ENCODE peak calls at places on chromosomes 5 and 9, in five cellular contexts. One of them, this sample, is unnamed.

GRCh38 chr9:133823189-133824105 is 85.3 kb upstream of the SARDH start:
- DNase-seq in activated effector memory CD4-positive, alpha-beta T cell treated with anti-CD3 and anti-CD28 coated beads, Interleukin-2, amount 50 U/mL, for 16 hours: no peak
- DNase-seq in T-helper 22 cell: no peak
- DNase-seq in amniotic epithelial cell: no peak
- DNase-seq in NCI-H1092 treated with DMSO at 0.1 percent for 48 hours: no peak
- DNase-seq in this sample: no peak

GRCh38 chr5:142716963-142717362 is 31.1 kb upstream of the FGF1 start:
- DNase-seq in activated effector memory CD4-positive, alpha-beta T cell treated with anti-CD3 and anti-CD28 coated beads, Interleukin-2, amount 50 U/mL, for 16 hours: no peak
- DNase-seq in T-helper 22 cell: no peak
- DNase-seq in amniotic epithelial cell: peak
- DNase-seq in NCI-H1092 treated with DMSO at 0.1 percent for 48 hours: peak
- DNase-seq in this sample: no peak

GRCh38 chr9:122468735-122469134 is 9.0 kb downstream of the OR1J1 start:
- DNase-seq in activated effector memory CD4-positive, alpha-beta T cell treated with anti-CD3 and anti-CD28 coated beads, Interleukin-2, amount 50 U/mL, for 16 hours: no peak
- DNase-seq in T-helper 22 cell: no peak
- DNase-seq in amniotic epithelial cell: peak
- DNase-seq in NCI-H1092 treated with DMSO at 0.1 percent for 48 hours: no peak
- DNase-seq in this sample: no peak

GRCh38 chr5:89374144-89374784 is 491.3 kb upstream of the MEF2C start:
- DNase-seq in activated effector memory CD4-positive, alpha-beta T cell treated with anti-CD3 and anti-CD28 coated beads, Interleukin-2, amount 50 U/mL, for 16 hours: no peak
- DNase-seq in T-helper 22 cell: no peak
- DNase-seq in amniotic epithelial cell: no peak
- DNase-seq in NCI-H1092 treated with DMSO at 0.1 percent for 48 hours: peak
- DNase-seq in this sample: no peak

GRCh38 chr5:122493776-122494518 is 181.9 kb downstream of the SNCAIP start:
- DNase-seq in activated effector memory CD4-positive, alpha-beta T cell treated with anti-CD3 and anti-CD28 coated beads, Interleukin-2, amount 50 U/mL, for 16 hours: no peak
- DNase-seq in T-helper 22 cell: no peak
- DNase-seq in amniotic epithelial cell: no peak
- DNase-seq in NCI-H1092 treated with DMSO at 0.1 percent for 48 hours: no peak
- DNase-seq in this sample: no peak

GRCh38 chr5:74042559-74043357 is 416.8 kb downstream of the ARHGEF28 start:
- DNase-seq in activated effector memory CD4-positive, alpha-beta T cell treated with anti-CD3 and anti-CD28 coated beads, Interleukin-2, amount 50 U/mL, for 16 hours: no peak
- DNase-seq in T-helper 22 cell: no peak
- DNase-seq in amniotic epithelial cell: peak
- DNase-seq in NCI-H1092 treated with DMSO at 0.1 percent for 48 hours: no peak
- DNase-seq in this sample: no peak

GRCh38 chr9:114174557-114174875 is 19.2 kb downstream of the COL27A1 start:
- DNase-seq in activated effector memory CD4-positive, alpha-beta T cell treated with anti-CD3 and anti-CD28 coated beads, Interleukin-2, amount 50 U/mL, for 16 hours: no peak
- DNase-seq in T-helper 22 cell: no peak
- DNase-seq in amniotic epithelial cell: no peak
- DNase-seq in NCI-H1092 treated with DMSO at 0.1 percent for 48 hours: no peak
- DNase-seq in this sample: no peak

GRCh38 chr5:178507151-178507932 is 82.9 kb downstream of the COL23A1 start:
- DNase-seq in activated effector memory CD4-positive, alpha-beta T cell treated with anti-CD3 and anti-CD28 coated beads, Interleukin-2, amount 50 U/mL, for 16 hours: no peak
- DNase-seq in T-helper 22 cell: no peak
- DNase-seq in amniotic epithelial cell: no peak
- DNase-seq in NCI-H1092 treated with DMSO at 0.1 percent for 48 hours: no peak
- DNase-seq in this sample: no peak

GRCh38 chr5:160356550-160357347 is 13.7 kb downstream of the C1QTNF2 start:
- DNase-seq in activated effector memory CD4-positive, alpha-beta T cell treated with anti-CD3 and anti-CD28 coated beads, Interleukin-2, amount 50 U/mL, for 16 hours: no peak
- DNase-seq in T-helper 22 cell: no peak
- DNase-seq in amniotic epithelial cell: no peak
- DNase-seq in NCI-H1092 treated with DMSO at 0.1 percent for 48 hours: no peak
- DNase-seq in this sample: no peak

GRCh38 chr5:51806677-51807076 is 423.4 kb downstream of the ISL1 start:
- DNase-seq in activated effector memory CD4-positive, alpha-beta T cell treated with anti-CD3 and anti-CD28 coated beads, Interleukin-2, amount 50 U/mL, for 16 hours: no peak
- DNase-seq in T-helper 22 cell: no peak
- DNase-seq in amniotic epithelial cell: no peak
- DNase-seq in NCI-H1092 treated with DMSO at 0.1 percent for 48 hours: no peak
- DNase-seq in this sample: no peak

GRCh38 chr5:147686421-147686820 is 96.1 kb downstream of the JAKMIP2 start:
- DNase-seq in activated effector memory CD4-positive, alpha-beta T cell treated with anti-CD3 and anti-CD28 coated beads, Interleukin-2, amount 50 U/mL, for 16 hours: no peak
- DNase-seq in T-helper 22 cell: no peak
- DNase-seq in amniotic epithelial cell: no peak
- DNase-seq in NCI-H1092 treated with DMSO at 0.1 percent for 48 hours: no peak
- DNase-seq in this sample: no peak

GRCh38 chr5:12772276-12772675 is 868.0 kb upstream of the CTNND2 start:
- DNase-seq in activated effector memory CD4-positive, alpha-beta T cell treated with anti-CD3 and anti-CD28 coated beads, Interleukin-2, amount 50 U/mL, for 16 hours: no peak
- DNase-seq in T-helper 22 cell: no peak
- DNase-seq in amniotic epithelial cell: no peak
- DNase-seq in NCI-H1092 treated with DMSO at 0.1 percent for 48 hours: no peak
- DNase-seq in this sample: no peak

GRCh38 chr9:84773023-84773422 is 103.5 kb downstream of the NTRK2 start:
- DNase-seq in activated effector memory CD4-positive, alpha-beta T cell treated with anti-CD3 and anti-CD28 coated beads, Interleukin-2, amount 50 U/mL, for 16 hours: no peak
- DNase-seq in T-helper 22 cell: no peak
- DNase-seq in amniotic epithelial cell: no peak
- DNase-seq in NCI-H1092 treated with DMSO at 0.1 percent for 48 hours: no peak
- DNase-seq in this sample: no peak

GRCh38 chr5:179288809-179289185 is 56.5 kb downstream of the ADAMTS2 start:
- DNase-seq in activated effector memory CD4-positive, alpha-beta T cell treated with anti-CD3 and anti-CD28 coated beads, Interleukin-2, amount 50 U/mL, for 16 hours: peak
- DNase-seq in T-helper 22 cell: no peak
- DNase-seq in amniotic epithelial cell: no peak
- DNase-seq in NCI-H1092 treated with DMSO at 0.1 percent for 48 hours: no peak
- DNase-seq in this sample: no peak

GRCh38 chr9:32502996-32503395 is 23.0 kb downstream of the RIGI start:
- DNase-seq in activated effector memory CD4-positive, alpha-beta T cell treated with anti-CD3 and anti-CD28 coated beads, Interleukin-2, amount 50 U/mL, for 16 hours: no peak
- DNase-seq in T-helper 22 cell: no peak
- DNase-seq in amniotic epithelial cell: no peak
- DNase-seq in NCI-H1092 treated with DMSO at 0.1 percent for 48 hours: no peak
- DNase-seq in this sample: no peak

GRCh38 chr9:104961238-104961637 is 33.3 kb upstream of the ABCA1 start:
- DNase-seq in activated effector memory CD4-positive, alpha-beta T cell treated with anti-CD3 and anti-CD28 coated beads, Interleukin-2, amount 50 U/mL, for 16 hours: peak
- DNase-seq in T-helper 22 cell: peak
- DNase-seq in amniotic epithelial cell: peak
- DNase-seq in NCI-H1092 treated with DMSO at 0.1 percent for 48 hours: no peak
- DNase-seq in this sample: no peak

GRCh38 chr5:167513383-167513782 is 778.1 kb upstream of the WWC1 start:
- DNase-seq in activated effector memory CD4-positive, alpha-beta T cell treated with anti-CD3 and anti-CD28 coated beads, Interleukin-2, amount 50 U/mL, for 16 hours: no peak
- DNase-seq in T-helper 22 cell: no peak
- DNase-seq in amniotic epithelial cell: no peak
- DNase-seq in NCI-H1092 treated with DMSO at 0.1 percent for 48 hours: peak
- DNase-seq in this sample: no peak

GRCh38 chr9:125043631-125044030 is 99.7 kb downstream of the SCAI start:
- DNase-seq in activated effector memory CD4-positive, alpha-beta T cell treated with anti-CD3 and anti-CD28 coated beads, Interleukin-2, amount 50 U/mL, for 16 hours: no peak
- DNase-seq in T-helper 22 cell: no peak
- DNase-seq in amniotic epithelial cell: no peak
- DNase-seq in NCI-H1092 treated with DMSO at 0.1 percent for 48 hours: no peak
- DNase-seq in this sample: no peak

GRCh38 chr5:17113174-17113941 is 104.1 kb upstream of the BASP1 start:
- DNase-seq in activated effector memory CD4-positive, alpha-beta T cell treated with anti-CD3 and anti-CD28 coated beads, Interleukin-2, amount 50 U/mL, for 16 hours: no peak
- DNase-seq in T-helper 22 cell: no peak
- DNase-seq in amniotic epithelial cell: peak
- DNase-seq in NCI-H1092 treated with DMSO at 0.1 percent for 48 hours: no peak
- DNase-seq in this sample: no peak

GRCh38 chr5:96000308-96000707 is 38.7 kb upstream of the ELL2 start:
- DNase-seq in activated effector memory CD4-positive, alpha-beta T cell treated with anti-CD3 and anti-CD28 coated beads, Interleukin-2, amount 50 U/mL, for 16 hours: no peak
- DNase-seq in T-helper 22 cell: no peak
- DNase-seq in amniotic epithelial cell: no peak
- DNase-seq in NCI-H1092 treated with DMSO at 0.1 percent for 48 hours: no peak
- DNase-seq in this sample: no peak

GRCh38 chr5:160348080-160348479 is 22.3 kb downstream of the C1QTNF2 start:
- DNase-seq in activated effector memory CD4-positive, alpha-beta T cell treated with anti-CD3 and anti-CD28 coated beads, Interleukin-2, amount 50 U/mL, for 16 hours: no peak
- DNase-seq in T-helper 22 cell: no peak
- DNase-seq in amniotic epithelial cell: no peak
- DNase-seq in NCI-H1092 treated with DMSO at 0.1 percent for 48 hours: no peak
- DNase-seq in this sample: no peak

GRCh38 chr9:133524679-133525228 is at the start of gene MYMK:
- DNase-seq in activated effector memory CD4-positive, alpha-beta T cell treated with anti-CD3 and anti-CD28 coated beads, Interleukin-2, amount 50 U/mL, for 16 hours: no peak
- DNase-seq in T-helper 22 cell: no peak
- DNase-seq in amniotic epithelial cell: no peak
- DNase-seq in NCI-H1092 treated with DMSO at 0.1 percent for 48 hours: no peak
- DNase-seq in this sample: no peak

GRCh38 chr5:57394421-57395210 is 88.0 kb downstream of the ACTBL2 start:
- DNase-seq in activated effector memory CD4-positive, alpha-beta T cell treated with anti-CD3 and anti-CD28 coated beads, Interleukin-2, amount 50 U/mL, for 16 hours: no peak
- DNase-seq in T-helper 22 cell: no peak
- DNase-seq in amniotic epithelial cell: no peak
- DNase-seq in NCI-H1092 treated with DMSO at 0.1 percent for 48 hours: no peak
- DNase-seq in this sample: no peak

GRCh38 chr5:134592141-134592746 is 40.4 kb downstream of the SAR1B start:
- DNase-seq in activated effector memory CD4-positive, alpha-beta T cell treated with anti-CD3 and anti-CD28 coated beads, Interleukin-2, amount 50 U/mL, for 16 hours: no peak
- DNase-seq in T-helper 22 cell: no peak
- DNase-seq in amniotic epithelial cell: no peak
- DNase-seq in NCI-H1092 treated with DMSO at 0.1 percent for 48 hours: no peak
- DNase-seq in this sample: no peak

GRCh38 chr9:122201641-122202040 is 27.1 kb downstream of the LHX6 start:
- DNase-seq in activated effector memory CD4-positive, alpha-beta T cell treated with anti-CD3 and anti-CD28 coated beads, Interleukin-2, amount 50 U/mL, for 16 hours: no peak
- DNase-seq in T-helper 22 cell: no peak
- DNase-seq in amniotic epithelial cell: no peak
- DNase-seq in NCI-H1092 treated with DMSO at 0.1 percent for 48 hours: no peak
- DNase-seq in this sample: no peak

This sample was measured in T-helper 17 cell.